ENCODE peak calls at places on chromosomes 3 and 15, in seven cellular contexts. B is activated T-helper 1 cell treated with Interleukin-2 at 50 U/mL for 16 hours; F is A549; D is HCT116; W is activated T-cell treated with anti-CD3 and anti-CD28 coated beads for 1 hour; I is iris pigment epithelial cell; N is stimulated activated naive CD8-positive, alpha-beta T cell treated with anti-CD3 and anti-CD28 coated beads, Interleukin-15, amount 100 ng/mL, for 72 hours. K is an unnamed sample.

GRCh38 chr15:25798207-25798931 is 64.8 kb downstream of the ATP10A start:
- DNase-seq in B (no peak), F (no peak), D (no peak), W (no peak), I (no peak), N (no peak), K (no peak)

GRCh38 chr15:68518785-68519430 is 59.9 kb upstream of the CORO2B start:
- DNase-seq in B (no peak), F (no peak), D (no peak), W (no peak), I (no peak), N (no peak), K (peak)

GRCh38 chr3:185658504-185658912 is 72.4 kb downstream of the SENP2 start:
- DNase-seq in B (no peak), F (peak), D (no peak), W (no peak), I (peak), N (no peak), K (peak)

GRCh38 chr15:57950381-57950946 is 115.0 kb downstream of the ALDH1A2 start:
- DNase-seq in B (no peak), F (no peak), D (peak), W (no peak), I (no peak), N (no peak), K (peak)

GRCh38 chr15:72472907-72473669 is 1.0 kb upstream of the ARIH1 start:
- DNase-seq in B (no peak), F (peak), D (no peak), W (no peak), I (peak), N (no peak), K (no peak)

GRCh38 chr15:40029979-40030893 is 8.7 kb downstream of the SRP14 start:
- DNase-seq in B (no peak), F (peak), D (no peak), W (no peak), I (peak), N (no peak), K (peak)

GRCh38 chr3:96863129-96863740 is 48.8 kb downstream of the EPHA6 start:
- DNase-seq in B (no peak), F (peak), D (no peak), W (no peak), I (peak), N (peak), K (peak)

GRCh38 chr3:4472312-4472711 is 5.2 kb upstream of the SUMF1 start:
- DNase-seq in B (no peak), F (no peak), D (no peak), W (no peak), I (no peak), N (no peak), K (no peak)

GRCh38 chr15:25171111-25171811 is 216.5 kb downstream of the SNRPN start:
- DNase-seq in B (no peak), F (no peak), D (no peak), W (no peak), I (no peak), N (no peak), K (no peak)

GRCh38 chr3:172138031-172138538 is 98.7 kb downstream of the FNDC3B start:
- DNase-seq in B (no peak), F (peak), D (no peak), W (no peak), I (peak), N (no peak), K (peak)

GRCh38 chr3:40190056-40190455 is 119.5 kb upstream of the EIF1B start:
- DNase-seq in B (no peak), F (no peak), D (no peak), W (no peak), I (no peak), N (no peak), K (no peak)

K was measured in epithelial cell of esophagus.